ENCODE peak calls at places on chromosome 3, in seven cellular contexts. One of them, this sample, is unnamed.

GRCh38 chr3:40309925-40310635 is 573 bp downstream of the EIF1B start:
- DNase-seq in transverse colon: peak; percentile 40
- DNase-seq in esophagus muscularis mucosa: no peak
- DNase-seq in endothelial cell of umbilical vein: peak; percentile 62
- DNase-seq in H1: no peak
- DNase-seq in stomach: peak; percentile 33
- DNase-seq in GM12878: no peak
- DNase-seq in this sample: peak; percentile 22

GRCh38 chr3:182710557-182711157 is 82.6 kb upstream of the ATP11B start:
- DNase-seq in transverse colon: no peak
- DNase-seq in esophagus muscularis mucosa: no peak
- DNase-seq in endothelial cell of umbilical vein: peak; percentile 36
- DNase-seq in H1: no peak
- DNase-seq in stomach: no peak
- DNase-seq in GM12878: no peak
- DNase-seq in this sample: no peak

GRCh38 chr3:100546020-100546744 is 53.8 kb downstream of the TMEM45A start:
- DNase-seq in transverse colon: no peak
- DNase-seq in esophagus muscularis mucosa: no peak
- DNase-seq in endothelial cell of umbilical vein: no peak
- DNase-seq in H1: no peak
- DNase-seq in stomach: no peak
- DNase-seq in GM12878: no peak
- DNase-seq in this sample: no peak

GRCh38 chr3:114092151-114093000 is 35.8 kb downstream of the QTRT2 start:
- DNase-seq in transverse colon: no peak
- DNase-seq in esophagus muscularis mucosa: no peak
- DNase-seq in endothelial cell of umbilical vein: peak; percentile 81
- DNase-seq in H1: no peak
- DNase-seq in stomach: no peak
- DNase-seq in GM12878: no peak
- DNase-seq in this sample: no peak

GRCh38 chr3:43144811-43145490 is 39.1 kb upstream of the POMGNT2 start:
- DNase-seq in transverse colon: no peak
- DNase-seq in esophagus muscularis mucosa: peak; percentile 91
- DNase-seq in endothelial cell of umbilical vein: peak; percentile 47
- DNase-seq in H1: no peak
- DNase-seq in stomach: no peak
- DNase-seq in GM12878: no peak
- DNase-seq in this sample: no peak

GRCh38 chr3:27721717-27722564 is at the start of gene EOMES:
- DNase-seq in transverse colon: peak; percentile 42
- DNase-seq in esophagus muscularis mucosa: no peak
- DNase-seq in endothelial cell of umbilical vein: peak; percentile 29
- DNase-seq in H1: no peak
- DNase-seq in stomach: peak; percentile 47
- DNase-seq in GM12878: no peak
- DNase-seq in this sample: peak; percentile 37

GRCh38 chr3:45994661-45995369 is 809 bp downstream of the FYCO1 start:
- DNase-seq in transverse colon: peak; percentile 54
- DNase-seq in esophagus muscularis mucosa: no peak
- DNase-seq in endothelial cell of umbilical vein: no peak
- DNase-seq in H1: no peak
- DNase-seq in stomach: no peak
- DNase-seq in GM12878: no peak
- DNase-seq in this sample: no peak

GRCh38 chr3:46907960-46908293 is 30.4 kb downstream of the PTH1R start:
- DNase-seq in transverse colon: no peak
- DNase-seq in esophagus muscularis mucosa: no peak
- DNase-seq in endothelial cell of umbilical vein: no peak
- DNase-seq in H1: no peak
- DNase-seq in stomach: no peak
- DNase-seq in GM12878: no peak
- DNase-seq in this sample: no peak

GRCh38 chr3:62873672-62874397 is 1.4 kb downstream of the CADPS start:
- DNase-seq in transverse colon: peak; percentile 59
- DNase-seq in esophagus muscularis mucosa: no peak
- DNase-seq in endothelial cell of umbilical vein: no peak
- DNase-seq in H1: peak; percentile 70
- DNase-seq in stomach: no peak
- DNase-seq in GM12878: no peak
- DNase-seq in this sample: no peak

GRCh38 chr3:76138921-76139320 is 353.6 kb upstream of the ZNF717 start:
- DNase-seq in transverse colon: no peak
- DNase-seq in esophagus muscularis mucosa: no peak
- DNase-seq in endothelial cell of umbilical vein: no peak
- DNase-seq in H1: no peak
- DNase-seq in stomach: no peak
- DNase-seq in GM12878: no peak
- DNase-seq in this sample: no peak

GRCh38 chr3:143139786-143140185 is 20.2 kb downstream of the CHST2 start:
- DNase-seq in transverse colon: peak; percentile 12
- DNase-seq in esophagus muscularis mucosa: no peak
- DNase-seq in endothelial cell of umbilical vein: peak; percentile 32
- DNase-seq in H1: no peak
- DNase-seq in stomach: no peak
- DNase-seq in GM12878: no peak
- DNase-seq in this sample: no peak

GRCh38 chr3:42667523-42668402 is 14.3 kb downstream of the ZBTB47 start:
- DNase-seq in transverse colon: no peak
- DNase-seq in esophagus muscularis mucosa: no peak
- DNase-seq in endothelial cell of umbilical vein: no peak
- DNase-seq in H1: no peak
- DNase-seq in stomach: no peak
- DNase-seq in GM12878: no peak
- DNase-seq in this sample: no peak

GRCh38 chr3:123458255-123458654 is 9.4 kb upstream of the ADCY5 start:
- DNase-seq in transverse colon: no peak
- DNase-seq in esophagus muscularis mucosa: no peak
- DNase-seq in endothelial cell of umbilical vein: no peak
- DNase-seq in H1: no peak
- DNase-seq in stomach: no peak
- DNase-seq in GM12878: no peak
- DNase-seq in this sample: no peak

GRCh38 chr3:33111581-33111980 is 2.2 kb upstream of the CRTAP start:
- DNase-seq in transverse colon: no peak
- DNase-seq in esophagus muscularis mucosa: no peak
- DNase-seq in endothelial cell of umbilical vein: no peak
- DNase-seq in H1: no peak
- DNase-seq in stomach: no peak
- DNase-seq in GM12878: peak; percentile 55
- DNase-seq in this sample: no peak

GRCh38 chr3:101091489-101091888 is 98.3 kb upstream of the ABI3BP start:
- DNase-seq in transverse colon: no peak
- DNase-seq in esophagus muscularis mucosa: no peak
- DNase-seq in endothelial cell of umbilical vein: no peak
- DNase-seq in H1: no peak
- DNase-seq in stomach: no peak
- DNase-seq in GM12878: no peak
- DNase-seq in this sample: no peak

GRCh38 chr3:58164199-58164879 is 46.4 kb downstream of the DNASE1L3 start:
- DNase-seq in transverse colon: no peak
- DNase-seq in esophagus muscularis mucosa: no peak
- DNase-seq in endothelial cell of umbilical vein: peak; percentile 65
- DNase-seq in H1: no peak
- DNase-seq in stomach: peak; percentile 92
- DNase-seq in GM12878: no peak
- DNase-seq in this sample: no peak

GRCh38 chr3:134860141-134860540 is 65.1 kb downstream of the EPHB1 start:
- DNase-seq in transverse colon: no peak
- DNase-seq in esophagus muscularis mucosa: no peak
- DNase-seq in endothelial cell of umbilical vein: no peak
- DNase-seq in H1: no peak
- DNase-seq in stomach: no peak
- DNase-seq in GM12878: no peak
- DNase-seq in this sample: no peak

GRCh38 chr3:49158108-49158709 is 7.9 kb downstream of the CCDC71 start:
- DNase-seq in transverse colon: peak; percentile 64
- DNase-seq in esophagus muscularis mucosa: no peak
- DNase-seq in endothelial cell of umbilical vein: no peak
- DNase-seq in H1: no peak
- DNase-seq in stomach: peak; percentile 62
- DNase-seq in GM12878: peak; percentile 13
- DNase-seq in this sample: no peak

GRCh38 chr3:166837535-166837934 is 542.6 kb downstream of the ZBBX start:
- DNase-seq in transverse colon: no peak
- DNase-seq in esophagus muscularis mucosa: no peak
- DNase-seq in endothelial cell of umbilical vein: no peak
- DNase-seq in H1: peak; percentile 10
- DNase-seq in stomach: no peak
- DNase-seq in GM12878: no peak
- DNase-seq in this sample: peak; percentile 4

GRCh38 chr3:195714380-195715011 is 6.3 kb upstream of the MUC20 start:
- DNase-seq in transverse colon: no peak
- DNase-seq in esophagus muscularis mucosa: no peak
- DNase-seq in endothelial cell of umbilical vein: no peak
- DNase-seq in H1: no peak
- DNase-seq in stomach: no peak
- DNase-seq in GM12878: no peak
- DNase-seq in this sample: no peak

GRCh38 chr3:195717852-195718476 is 2.8 kb upstream of the MUC20 start:
- DNase-seq in transverse colon: no peak
- DNase-seq in esophagus muscularis mucosa: no peak
- DNase-seq in endothelial cell of umbilical vein: no peak
- DNase-seq in H1: no peak
- DNase-seq in stomach: no peak
- DNase-seq in GM12878: no peak
- DNase-seq in this sample: no peak

GRCh38 chr3:195715134-195715533 is 5.6 kb upstream of the MUC20 start:
- DNase-seq in transverse colon: no peak
- DNase-seq in esophagus muscularis mucosa: no peak
- DNase-seq in endothelial cell of umbilical vein: no peak
- DNase-seq in H1: no peak
- DNase-seq in stomach: no peak
- DNase-seq in GM12878: no peak
- DNase-seq in this sample: no peak

GRCh38 chr3:195717416-195717815 is 3.4 kb upstream of the MUC20 start:
- DNase-seq in transverse colon: no peak
- DNase-seq in esophagus muscularis mucosa: no peak
- DNase-seq in endothelial cell of umbilical vein: no peak
- DNase-seq in H1: no peak
- DNase-seq in stomach: no peak
- DNase-seq in GM12878: no peak
- DNase-seq in this sample: no peak

GRCh38 chr3:195715583-195716266 is 5.1 kb upstream of the MUC20 start:
- DNase-seq in transverse colon: peak; percentile 37
- DNase-seq in esophagus muscularis mucosa: no peak
- DNase-seq in endothelial cell of umbilical vein: no peak
- DNase-seq in H1: no peak
- DNase-seq in stomach: peak; percentile 34
- DNase-seq in GM12878: no peak
- DNase-seq in this sample: no peak
- TF ChIP-seq POLR2AphosphoS5 in transverse colon: peak; percentile 22
- TF ChIP-seq POLR2AphosphoS5 in esophagus muscularis mucosa: no peak
- TF ChIP-seq POLR2AphosphoS5 in endothelial cell of umbilical vein: no peak
- TF ChIP-seq POLR2AphosphoS5 in H1: no peak
- TF ChIP-seq POLR2AphosphoS5 in stomach: no peak
- TF ChIP-seq POLR2AphosphoS5 in GM12878: no peak
- TF ChIP-seq POLR2AphosphoS5 in this sample: no peak

DNA sequence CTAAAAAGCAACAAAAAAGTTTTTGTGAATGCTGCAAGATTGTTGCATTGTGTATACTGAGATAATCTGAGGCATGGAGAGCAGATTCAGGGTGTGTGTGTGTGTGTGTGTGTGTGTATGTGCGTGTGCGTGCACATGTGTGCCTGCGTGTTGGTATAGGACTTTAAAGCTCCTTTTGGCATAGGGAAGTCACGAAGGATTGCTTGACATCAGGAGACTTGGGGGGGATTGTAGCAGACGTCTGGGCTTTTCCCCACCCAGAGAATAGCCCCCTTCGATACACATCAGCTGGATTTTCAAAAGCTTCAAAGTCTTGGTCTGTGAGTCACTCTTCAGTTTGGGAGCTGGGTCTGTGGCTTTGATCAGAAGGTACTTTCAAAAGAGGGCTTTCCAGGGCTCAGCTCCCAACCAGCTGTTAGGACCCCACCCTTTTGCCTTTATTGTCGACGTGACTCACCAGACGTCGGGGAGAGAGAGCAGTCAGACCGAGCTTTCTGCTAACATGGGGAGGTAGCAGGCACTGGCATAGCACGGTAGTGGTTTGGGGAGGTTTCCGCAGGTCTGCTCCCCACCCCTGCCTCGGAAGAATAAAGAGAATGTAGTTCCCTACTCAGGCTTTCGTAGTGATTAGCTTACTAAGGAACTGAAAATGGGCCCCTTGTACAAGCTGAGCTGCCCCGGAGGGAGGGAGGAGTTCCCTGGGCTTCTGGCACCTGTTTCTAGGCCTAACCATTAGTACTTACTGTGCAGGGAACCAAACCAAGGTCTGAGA is 4.7 kb downstream of the BHLHE40 start:
- DNase-seq in transverse colon: peak; percentile 72
- DNase-seq in esophagus muscularis mucosa: no peak
- DNase-seq in endothelial cell of umbilical vein: peak; percentile 76
- DNase-seq in H1: no peak
- DNase-seq in stomach: peak; percentile 61
- DNase-seq in GM12878: peak; percentile 95
- DNase-seq in this sample: peak; percentile 47
- TF ChIP-seq POLR2A in transverse colon: peak; percentile 58
- TF ChIP-seq POLR2A in esophagus muscularis mucosa: no peak
- TF ChIP-seq POLR2A in endothelial cell of umbilical vein: peak; percentile 65
- TF ChIP-seq POLR2A in H1: no peak
- TF ChIP-seq POLR2A in stomach: no peak
- TF ChIP-seq POLR2A in GM12878: peak; percentile 92
- TF ChIP-seq POLR2A in this sample: peak; percentile 93

GRCh38 chr3:170975283-170976189 is 51.0 kb downstream of the SLC2A2 start:
- DNase-seq in transverse colon: no peak
- DNase-seq in esophagus muscularis mucosa: no peak
- DNase-seq in endothelial cell of umbilical vein: no peak
- DNase-seq in H1: no peak
- DNase-seq in stomach: no peak
- DNase-seq in GM12878: no peak
- DNase-seq in this sample: no peak
- TF ChIP-seq POLR2AphosphoS5 in transverse colon: no peak
- TF ChIP-seq POLR2AphosphoS5 in esophagus muscularis mucosa: no peak
- TF ChIP-seq POLR2AphosphoS5 in endothelial cell of umbilical vein: no peak
- TF ChIP-seq POLR2AphosphoS5 in H1: no peak
- TF ChIP-seq POLR2AphosphoS5 in stomach: no peak
- TF ChIP-seq POLR2AphosphoS5 in GM12878: no peak
- TF ChIP-seq POLR2AphosphoS5 in this sample: no peak

GRCh38 chr3:128180446-128180845 is 27.2 kb downstream of the EEFSEC start:
- DNase-seq in transverse colon: no peak
- DNase-seq in esophagus muscularis mucosa: peak; percentile 31
- DNase-seq in endothelial cell of umbilical vein: no peak
- DNase-seq in H1: no peak
- DNase-seq in stomach: no peak
- DNase-seq in GM12878: no peak
- DNase-seq in this sample: no peak

GRCh38 chr3:128179474-128179819 is 26.2 kb downstream of the EEFSEC start:
- DNase-seq in transverse colon: no peak
- DNase-seq in esophagus muscularis mucosa: peak; percentile 82
- DNase-seq in endothelial cell of umbilical vein: no peak
- DNase-seq in H1: no peak
- DNase-seq in stomach: no peak
- DNase-seq in GM12878: no peak
- DNase-seq in this sample: no peak

GRCh38 chr3:128180913-128181312 is 27.6 kb downstream of the EEFSEC start:
- DNase-seq in transverse colon: no peak
- DNase-seq in esophagus muscularis mucosa: peak; percentile 31
- DNase-seq in endothelial cell of umbilical vein: no peak
- DNase-seq in H1: no peak
- DNase-seq in stomach: no peak
- DNase-seq in GM12878: no peak
- DNase-seq in this sample: no peak

GRCh38 chr3:128177865-128178264 is 24.6 kb downstream of the EEFSEC start:
- DNase-seq in transverse colon: no peak
- DNase-seq in esophagus muscularis mucosa: no peak
- DNase-seq in endothelial cell of umbilical vein: no peak
- DNase-seq in H1: no peak
- DNase-seq in stomach: no peak
- DNase-seq in GM12878: no peak
- DNase-seq in this sample: no peak

GRCh38 chr3:128178782-128179473 is 25.6 kb downstream of the EEFSEC start:
- DNase-seq in transverse colon: no peak
- DNase-seq in esophagus muscularis mucosa: peak; percentile 60
- DNase-seq in endothelial cell of umbilical vein: no peak
- DNase-seq in H1: no peak
- DNase-seq in stomach: no peak
- DNase-seq in GM12878: no peak
- DNase-seq in this sample: no peak
- TF ChIP-seq POLR2A in transverse colon: no peak
- TF ChIP-seq POLR2A in esophagus muscularis mucosa: no peak
- TF ChIP-seq POLR2A in endothelial cell of umbilical vein: no peak
- TF ChIP-seq POLR2A in H1: no peak
- TF ChIP-seq POLR2A in stomach: no peak
- TF ChIP-seq POLR2A in GM12878: no peak
- TF ChIP-seq POLR2A in this sample: no peak